ENCODE peak calls at places on chromosomes 2 and 18, in eight cellular contexts. One of them, this sample, is unnamed.

GRCh38 chr18:9992988-9993845 is 79.4 kb downstream of the VAPA start:
- DNase-seq in K562: no peak
- DNase-seq in IMR-90: no peak
- DNase-seq in stomach: no peak
- DNase-seq in transverse colon: no peak
- DNase-seq in ovary: no peak
- DNase-seq in tibial nerve: no peak
- DNase-seq in Peyer's patch: no peak
- DNase-seq in this sample: no peak

GRCh38 chr2:57696016-57696415 is 350.6 kb upstream of the VRK2 start:
- DNase-seq in IMR-90: peak; percentile 1
- DNase-seq in K562: no peak
- DNase-seq in transverse colon: no peak
- DNase-seq in tibial nerve: no peak
- DNase-seq in stomach: no peak
- DNase-seq in Peyer's patch: no peak
- DNase-seq in ovary: no peak
- DNase-seq in this sample: no peak

GRCh38 chr2:106885981-106886915 is at the start of gene ST6GAL2:
- DNase-seq in K562: no peak
- DNase-seq in IMR-90: no peak
- DNase-seq in Peyer's patch: no peak
- DNase-seq in tibial nerve: no peak
- DNase-seq in transverse colon: no peak
- DNase-seq in stomach: no peak
- DNase-seq in ovary: no peak
- DNase-seq in this sample: no peak

GRCh38 chr2:217807753-217808152 is 195.0 kb downstream of the TNS1 start:
- DNase-seq in IMR-90: no peak
- DNase-seq in Peyer's patch: no peak
- DNase-seq in transverse colon: no peak
- DNase-seq in stomach: no peak
- DNase-seq in K562: no peak
- DNase-seq in tibial nerve: no peak
- DNase-seq in ovary: no peak
- DNase-seq in this sample: no peak

GRCh38 chr18:35998967-35999366 is 26.5 kb downstream of the RMP24 start:
- DNase-seq in Peyer's patch: no peak
- DNase-seq in tibial nerve: no peak
- DNase-seq in K562: peak; percentile 23
- DNase-seq in ovary: no peak
- DNase-seq in transverse colon: no peak
- DNase-seq in stomach: no peak
- DNase-seq in IMR-90: no peak
- DNase-seq in this sample: no peak

GRCh38 chr18:46346213-46346612 is 242.0 kb downstream of the HAUS1 start:
- DNase-seq in stomach: no peak
- DNase-seq in Peyer's patch: no peak
- DNase-seq in tibial nerve: no peak
- DNase-seq in transverse colon: no peak
- DNase-seq in K562: no peak
- DNase-seq in IMR-90: no peak
- DNase-seq in ovary: no peak
- DNase-seq in this sample: no peak

GRCh38 chr2:31812051-31812798 is 198.6 kb downstream of the MEMO1 start:
- DNase-seq in transverse colon: no peak
- DNase-seq in ovary: no peak
- DNase-seq in Peyer's patch: peak; percentile 35
- DNase-seq in tibial nerve: no peak
- DNase-seq in stomach: no peak
- DNase-seq in IMR-90: peak; percentile 17
- DNase-seq in K562: peak; percentile 88
- DNase-seq in this sample: peak; percentile 27

GRCh38 chr2:9422321-9423099 is 818 bp downstream of the ITGB1BP1 start:
- DNase-seq in tibial nerve: no peak
- DNase-seq in ovary: no peak
- DNase-seq in IMR-90: peak; percentile 33
- DNase-seq in stomach: peak; percentile 41
- DNase-seq in Peyer's patch: peak; percentile 48
- DNase-seq in transverse colon: peak; percentile 45
- DNase-seq in K562: peak; percentile 56
- DNase-seq in this sample: no peak

GRCh38 chr2:239171643-239172042 is 229.2 kb downstream of the HDAC4 start:
- DNase-seq in Peyer's patch: no peak
- DNase-seq in IMR-90: no peak
- DNase-seq in K562: no peak
- DNase-seq in tibial nerve: no peak
- DNase-seq in ovary: no peak
- DNase-seq in transverse colon: no peak
- DNase-seq in stomach: no peak
- DNase-seq in this sample: no peak

GRCh38 chr18:74897971-74898657 is 300.4 kb downstream of the ZNF407 start:
- DNase-seq in tibial nerve: no peak
- DNase-seq in Peyer's patch: no peak
- DNase-seq in IMR-90: peak; percentile 85
- DNase-seq in transverse colon: no peak
- DNase-seq in K562: no peak
- DNase-seq in ovary: no peak
- DNase-seq in stomach: no peak
- DNase-seq in this sample: no peak

GRCh38 chr2:144678741-144679140 is 158.8 kb upstream of the ZEB2 start:
- DNase-seq in Peyer's patch: no peak
- DNase-seq in stomach: no peak
- DNase-seq in K562: no peak
- DNase-seq in ovary: no peak
- DNase-seq in tibial nerve: no peak
- DNase-seq in IMR-90: no peak
- DNase-seq in transverse colon: no peak
- DNase-seq in this sample: no peak

GRCh38 chr2:74250189-74250631 is 51.8 kb downstream of the MTHFD2 start:
- DNase-seq in IMR-90: peak; percentile 40
- DNase-seq in ovary: peak; percentile 30
- DNase-seq in transverse colon: peak; percentile 53
- DNase-seq in stomach: peak; percentile 59
- DNase-seq in K562: peak; percentile 74
- DNase-seq in Peyer's patch: peak; percentile 41
- DNase-seq in tibial nerve: peak; percentile 25
- DNase-seq in this sample: peak; percentile 20

GRCh38 chr2:71333619-71334018 is 2.0 kb downstream of the ZNF638 start:
- DNase-seq in K562: peak; percentile 18
- DNase-seq in IMR-90: no peak
- DNase-seq in tibial nerve: no peak
- DNase-seq in stomach: no peak
- DNase-seq in transverse colon: no peak
- DNase-seq in Peyer's patch: no peak
- DNase-seq in ovary: no peak
- DNase-seq in this sample: no peak

GRCh38 chr2:84846041-84846663 is 34.7 kb downstream of the TRABD2A start:
- DNase-seq in IMR-90: peak; percentile 60
- DNase-seq in Peyer's patch: peak; percentile 28
- DNase-seq in K562: no peak
- DNase-seq in transverse colon: no peak
- DNase-seq in stomach: no peak
- DNase-seq in ovary: no peak
- DNase-seq in tibial nerve: no peak
- DNase-seq in this sample: no peak

GRCh38 chr2:231621051-231621879 is 28.6 kb downstream of the TEX44 start:
- DNase-seq in ovary: peak; percentile 66
- DNase-seq in IMR-90: no peak
- DNase-seq in K562: no peak
- DNase-seq in stomach: no peak
- DNase-seq in Peyer's patch: no peak
- DNase-seq in tibial nerve: no peak
- DNase-seq in transverse colon: peak; percentile 30
- DNase-seq in this sample: peak; percentile 75

GRCh38 chr2:61017003-61017555 is 441 bp upstream of the PEX13 start:
- DNase-seq in Peyer's patch: peak; percentile 74
- DNase-seq in stomach: peak; percentile 86
- DNase-seq in ovary: peak; percentile 59
- DNase-seq in IMR-90: peak; percentile 71
- DNase-seq in K562: peak; percentile 87
- DNase-seq in tibial nerve: peak; percentile 62
- DNase-seq in transverse colon: peak; percentile 90
- DNase-seq in this sample: peak; percentile 77
- TF ChIP-seq POLR2A in Peyer's patch: peak; percentile 6
- TF ChIP-seq POLR2A in stomach: peak; percentile 14
- TF ChIP-seq POLR2A in ovary: no peak
- TF ChIP-seq POLR2A in IMR-90: no peak
- TF ChIP-seq POLR2A in K562: peak; percentile 73
- TF ChIP-seq POLR2A in tibial nerve: no peak
- TF ChIP-seq POLR2A in transverse colon: peak; percentile 35
- TF ChIP-seq POLR2A in this sample: peak; percentile 42

GRCh38 chr2:159164457-159164894 is 122.0 kb downstream of the WDSUB1 start:
- DNase-seq in ovary: no peak
- DNase-seq in K562: no peak
- DNase-seq in tibial nerve: no peak
- DNase-seq in stomach: no peak
- DNase-seq in transverse colon: no peak
- DNase-seq in Peyer's patch: no peak
- DNase-seq in IMR-90: no peak
- DNase-seq in this sample: no peak
- H3K27ac ChIP-seq in ovary: no peak overlapping the region
- H3K27ac ChIP-seq in K562: no peak overlapping the region
- H3K27ac ChIP-seq in tibial nerve: no peak overlapping the region
- H3K27ac ChIP-seq in stomach: no peak overlapping the region
- H3K27ac ChIP-seq in transverse colon: no peak overlapping the region
- H3K27ac ChIP-seq in Peyer's patch: no peak overlapping the region
- H3K27ac ChIP-seq in IMR-90: no peak overlapping the region
- H3K27ac ChIP-seq in this sample: no peak overlapping the region

GRCh38 chr2:11757101-11757500 is 10.7 kb downstream of the LPIN1 start:
- DNase-seq in stomach: no peak
- DNase-seq in IMR-90: no peak
- DNase-seq in ovary: no peak
- DNase-seq in transverse colon: no peak
- DNase-seq in Peyer's patch: no peak
- DNase-seq in tibial nerve: no peak
- DNase-seq in K562: no peak
- DNase-seq in this sample: no peak

GRCh38 chr2:11752906-11753305 is 6.5 kb downstream of the LPIN1 start:
- DNase-seq in IMR-90: no peak
- DNase-seq in ovary: no peak
- DNase-seq in K562: no peak
- DNase-seq in transverse colon: no peak
- DNase-seq in stomach: no peak
- DNase-seq in tibial nerve: no peak
- DNase-seq in Peyer's patch: no peak
- DNase-seq in this sample: no peak

GRCh38 chr2:11753452-11753885 is 7.0 kb downstream of the LPIN1 start:
- DNase-seq in ovary: no peak
- DNase-seq in Peyer's patch: peak; percentile 77
- DNase-seq in IMR-90: no peak
- DNase-seq in K562: peak; percentile 65
- DNase-seq in transverse colon: peak; percentile 83
- DNase-seq in tibial nerve: no peak
- DNase-seq in stomach: peak; percentile 81
- DNase-seq in this sample: no peak

GRCh38 chr2:11754705-11755026 is 8.2 kb downstream of the LPIN1 start:
- DNase-seq in Peyer's patch: no peak
- DNase-seq in IMR-90: no peak
- DNase-seq in K562: no peak
- DNase-seq in stomach: no peak
- DNase-seq in tibial nerve: no peak
- DNase-seq in transverse colon: no peak
- DNase-seq in ovary: no peak
- DNase-seq in this sample: no peak

GRCh38 chr2:11753886-11754704 is 7.7 kb downstream of the LPIN1 start:
- DNase-seq in transverse colon: peak; percentile 65
- DNase-seq in K562: peak; percentile 54
- DNase-seq in IMR-90: peak; percentile 61
- DNase-seq in tibial nerve: no peak
- DNase-seq in stomach: peak; percentile 43
- DNase-seq in Peyer's patch: peak; percentile 54
- DNase-seq in ovary: no peak
- DNase-seq in this sample: peak; percentile 28
- H3K4me3 ChIP-seq in transverse colon: no peak overlapping the region
- H3K4me3 ChIP-seq in K562: no peak overlapping the region
- H3K4me3 ChIP-seq in IMR-90: no peak overlapping the region
- H3K4me3 ChIP-seq in tibial nerve: peak overlapping the region; percentile 4
- H3K4me3 ChIP-seq in stomach: peak overlapping the region; percentile 9
- H3K4me3 ChIP-seq in Peyer's patch: peak overlapping the region; percentile 5
- H3K4me3 ChIP-seq in ovary: no peak overlapping the region
- H3K4me3 ChIP-seq in this sample: no peak overlapping the region

GRCh38 chr2:60551241-60552095 is 2.0 kb downstream of the BCL11A start:
- DNase-seq in K562: no peak
- DNase-seq in stomach: peak; percentile 55
- DNase-seq in tibial nerve: no peak
- DNase-seq in IMR-90: no peak
- DNase-seq in ovary: peak; percentile 17
- DNase-seq in transverse colon: peak; percentile 57
- DNase-seq in Peyer's patch: peak; percentile 59
- DNase-seq in this sample: peak; percentile 65

GRCh38 chr2:60550151-60550983 is 3.1 kb downstream of the BCL11A start:
- DNase-seq in K562: peak; percentile 47
- DNase-seq in IMR-90: peak; percentile 82
- DNase-seq in tibial nerve: peak; percentile 27
- DNase-seq in Peyer's patch: peak; percentile 89
- DNase-seq in ovary: peak; percentile 20
- DNase-seq in transverse colon: peak; percentile 87
- DNase-seq in stomach: peak; percentile 79
- DNase-seq in this sample: peak; percentile 88

GRCh38 chr2:60550984-60551240 is 2.5 kb downstream of the BCL11A start:
- DNase-seq in IMR-90: no peak
- DNase-seq in tibial nerve: no peak
- DNase-seq in ovary: no peak
- DNase-seq in stomach: no peak
- DNase-seq in transverse colon: no peak
- DNase-seq in Peyer's patch: no peak
- DNase-seq in K562: no peak
- DNase-seq in this sample: no peak

GRCh38 chr2:60548844-60549243 is 4.6 kb downstream of the BCL11A start:
- DNase-seq in Peyer's patch: no peak
- DNase-seq in ovary: no peak
- DNase-seq in stomach: no peak
- DNase-seq in tibial nerve: no peak
- DNase-seq in transverse colon: no peak
- DNase-seq in K562: no peak
- DNase-seq in IMR-90: no peak
- DNase-seq in this sample: no peak

DNA sequence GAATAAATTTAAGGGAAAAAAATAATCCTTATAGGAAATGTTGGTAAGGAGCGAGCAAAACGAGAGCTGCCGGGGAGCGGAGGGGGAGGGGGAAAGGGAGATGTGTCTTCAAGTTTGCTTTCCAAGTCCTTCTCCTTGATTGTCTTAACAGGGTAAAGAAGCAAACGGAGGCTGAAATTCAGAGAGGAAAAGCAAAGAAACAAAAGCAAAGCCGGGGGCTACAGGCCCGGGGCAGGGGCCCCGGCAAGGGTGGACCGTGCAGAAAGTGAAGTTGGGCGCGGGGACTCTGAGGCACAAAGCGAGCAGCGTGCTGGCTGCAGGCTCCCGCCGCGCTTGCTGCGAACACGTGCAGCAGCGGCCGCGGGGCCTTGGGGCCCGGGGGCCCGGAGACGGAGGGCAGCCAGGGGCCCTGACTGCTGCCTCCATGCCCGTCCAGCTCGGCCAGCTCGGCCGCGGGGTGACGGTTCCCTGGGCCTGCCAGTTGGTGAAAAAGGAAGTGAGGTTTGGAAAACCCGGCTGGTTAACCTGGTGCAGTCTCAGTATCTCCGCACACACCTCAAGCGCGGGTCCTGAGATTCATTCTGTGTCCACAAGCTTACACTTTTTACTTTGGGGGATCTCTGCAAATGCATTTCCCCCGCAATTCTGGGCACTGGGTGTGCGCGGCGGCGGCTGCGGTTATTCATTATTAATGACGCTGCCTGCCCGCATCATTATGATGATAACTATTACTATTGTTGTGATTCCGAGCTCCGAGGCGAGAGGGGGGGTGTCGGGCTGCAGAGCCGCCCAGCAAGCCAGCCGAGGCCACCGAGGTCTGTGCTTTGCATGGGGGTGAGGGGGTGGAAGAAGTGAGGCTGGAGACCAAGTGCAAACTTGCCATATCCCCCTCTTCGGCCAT is 4.0 kb downstream of the BCL11A start:
- DNase-seq in IMR-90: no peak
- DNase-seq in tibial nerve: no peak
- DNase-seq in K562: no peak
- DNase-seq in Peyer's patch: peak; percentile 49
- DNase-seq in transverse colon: peak; percentile 46
- DNase-seq in stomach: no peak
- DNase-seq in ovary: no peak
- DNase-seq in this sample: peak; percentile 34
- TF ChIP-seq POLR2A in IMR-90: no peak
- TF ChIP-seq POLR2A in tibial nerve: no peak
- TF ChIP-seq POLR2A in K562: no peak
- TF ChIP-seq POLR2A in Peyer's patch: no peak
- TF ChIP-seq POLR2A in transverse colon: peak; percentile 24
- TF ChIP-seq POLR2A in stomach: no peak
- TF ChIP-seq POLR2A in ovary: no peak
- TF ChIP-seq POLR2A in this sample: no peak

This sample was measured in prostate gland.